ENCODE peak calls at places on chromosomes 5 and 9, in ten cellular contexts. V, X, T, B, A, S, N, P, H and K are unnamed samples.

GRCh38 chr5:158812381-158812780 is 287.3 kb downstream of the EBF1 start:
- DNase-seq in V (peak; percentile 41), X (no peak), T (no peak), B (no peak), A (peak; percentile 25), S (no peak), N (no peak), P (no peak), H (no peak), K (peak; percentile 89)

GRCh38 chr5:82358454-82358853 is 80.3 kb upstream of the RPS23 start:
- DNase-seq in V (no peak), X (no peak), T (no peak), B (no peak), A (no peak), S (no peak), N (no peak), P (no peak), H (no peak), K (no peak)

GRCh38 chr5:75363726-75364495 is 26.9 kb downstream of the HMGCR start:
- DNase-seq in V (no peak), X (peak; percentile 59), T (peak; percentile 79), B (peak; percentile 57), A (peak; percentile 70), S (no peak), N (no peak), P (peak; percentile 84), H (no peak), K (peak; percentile 48)

GRCh38 chr9:95057121-95057520 is 260.4 kb downstream of the FANCC start:
- DNase-seq in V (no peak), X (no peak), T (no peak), B (no peak), A (no peak), S (no peak), N (peak; percentile 16), P (no peak), H (no peak), K (no peak)

GRCh38 chr9:129863059-129863690 is 27.9 kb downstream of the USP20 start:
- DNase-seq in V (no peak), X (peak; percentile 64), T (no peak), B (no peak), A (peak; percentile 53), S (no peak), N (no peak), P (peak; percentile 34), H (no peak), K (no peak)

GRCh38 chr9:89000281-89000875 is 9.1 kb downstream of the S1PR3 start:
- DNase-seq in V (no peak), X (no peak), T (no peak), B (no peak), A (no peak), S (no peak), N (peak; percentile 88), P (no peak), H (no peak), K (no peak)

GRCh38 chr9:123825337-123825736 is 104.6 kb downstream of the DENND1A start:
- DNase-seq in V (no peak), X (no peak), T (no peak), B (no peak), A (no peak), S (no peak), N (no peak), P (no peak), H (no peak), K (no peak)

GRCh38 chr9:121566401-121567141 is 66.9 kb upstream of the GGTA1 start:
- DNase-seq in V (peak; percentile 58), X (peak; percentile 79), T (no peak), B (no peak), A (peak; percentile 13), S (no peak), N (no peak), P (no peak), H (no peak), K (no peak)

GRCh38 chr9:78781681-78782080 is 484.8 kb downstream of the PSAT1 start:
- DNase-seq in V (no peak), X (no peak), T (no peak), B (no peak), A (no peak), S (no peak), N (no peak), P (no peak), H (no peak), K (no peak)

GRCh38 chr9:77819672-77820071 is 171.6 kb upstream of the GNA14 start:
- DNase-seq in V (no peak), X (no peak), T (no peak), B (no peak), A (no peak), S (no peak), N (no peak), P (no peak), H (no peak), K (no peak)

GRCh38 chr9:131873361-131873760 is 133.5 kb upstream of the RAPGEF1 start:
- DNase-seq in V (no peak), X (no peak), T (no peak), B (no peak), A (no peak), S (no peak), N (no peak), P (no peak), H (no peak), K (no peak)

GRCh38 chr5:44828719-44829118 is 20.0 kb downstream of the MRPS30 start:
- DNase-seq in V (no peak), X (no peak), T (no peak), B (no peak), A (no peak), S (no peak), N (no peak), P (no peak), H (no peak), K (no peak)

GRCh38 chr9:16337322-16338029 is 533.0 kb downstream of the BNC2 start:
- DNase-seq in V (no peak), X (no peak), T (no peak), B (no peak), A (no peak), S (no peak), N (no peak), P (no peak), H (no peak), K (peak; percentile 51)

GRCh38 chr5:147809830-147810666 is 21.4 kb downstream of the SPINK1 start:
- DNase-seq in V (no peak), X (no peak), T (no peak), B (no peak), A (no peak), S (no peak), N (no peak), P (no peak), H (no peak), K (no peak)

GRCh38 chr9:34989946-34990635 is 546 bp downstream of the DNAJB5 start:
- DNase-seq in V (peak; percentile 71), X (peak; percentile 75), T (peak; percentile 27), B (no peak), A (peak; percentile 63), S (peak; percentile 32), N (peak; percentile 91), P (peak; percentile 52), H (peak; percentile 80), K (peak; percentile 71)

GRCh38 chr9:8856686-8857329 is 1057.2 kb upstream of the DMAC1 start:
- DNase-seq in V (no peak), X (no peak), T (no peak), B (no peak), A (peak; percentile 11), S (no peak), N (no peak), P (no peak), H (no peak), K (no peak)

GRCh38 chr5:135578685-135579341 is at the start of gene CXCL14:
- DNase-seq in V (no peak), X (no peak), T (peak; percentile 15), B (no peak), A (peak; percentile 34), S (no peak), N (no peak), P (no peak), H (peak; percentile 90), K (no peak)
- H3K4me3 ChIP-seq in V (no peak within 1 kb of the TSS), X (no peak within 1 kb of the TSS), T (no peak within 1 kb of the TSS), B (peak within 1 kb of the TSS; percentile 69), A (peak within 1 kb of the TSS; percentile 46), S (peak within 1 kb of the TSS; percentile 35), N (peak within 1 kb of the TSS; percentile 47), P (peak within 1 kb of the TSS; percentile 44), H (peak within 1 kb of the TSS; percentile 67), K (peak within 1 kb of the TSS; percentile 21)

GRCh38 chr5:78508231-78508765 is 140.3 kb downstream of the LHFPL2 start:
- DNase-seq in V (no peak), X (no peak), T (no peak), B (no peak), A (no peak), S (no peak), N (no peak), P (no peak), H (no peak), K (no peak)
- H3K4me1 ChIP-seq in V (peaks cover 17% of the 10 kb centered on the region), X (peaks cover 42% of the 10 kb centered on the region), T (no peaks in the 10 kb centered on the region), B (peaks cover 28% of the 10 kb centered on the region), A (peaks cover 32% of the 10 kb centered on the region), S (peaks cover 54% of the 10 kb centered on the region), N (peaks cover 54% of the 10 kb centered on the region), P (peaks cover 82% of the 10 kb centered on the region), H (peaks cover 45% of the 10 kb centered on the region), K (no peaks in the 10 kb centered on the region)

DNA sequence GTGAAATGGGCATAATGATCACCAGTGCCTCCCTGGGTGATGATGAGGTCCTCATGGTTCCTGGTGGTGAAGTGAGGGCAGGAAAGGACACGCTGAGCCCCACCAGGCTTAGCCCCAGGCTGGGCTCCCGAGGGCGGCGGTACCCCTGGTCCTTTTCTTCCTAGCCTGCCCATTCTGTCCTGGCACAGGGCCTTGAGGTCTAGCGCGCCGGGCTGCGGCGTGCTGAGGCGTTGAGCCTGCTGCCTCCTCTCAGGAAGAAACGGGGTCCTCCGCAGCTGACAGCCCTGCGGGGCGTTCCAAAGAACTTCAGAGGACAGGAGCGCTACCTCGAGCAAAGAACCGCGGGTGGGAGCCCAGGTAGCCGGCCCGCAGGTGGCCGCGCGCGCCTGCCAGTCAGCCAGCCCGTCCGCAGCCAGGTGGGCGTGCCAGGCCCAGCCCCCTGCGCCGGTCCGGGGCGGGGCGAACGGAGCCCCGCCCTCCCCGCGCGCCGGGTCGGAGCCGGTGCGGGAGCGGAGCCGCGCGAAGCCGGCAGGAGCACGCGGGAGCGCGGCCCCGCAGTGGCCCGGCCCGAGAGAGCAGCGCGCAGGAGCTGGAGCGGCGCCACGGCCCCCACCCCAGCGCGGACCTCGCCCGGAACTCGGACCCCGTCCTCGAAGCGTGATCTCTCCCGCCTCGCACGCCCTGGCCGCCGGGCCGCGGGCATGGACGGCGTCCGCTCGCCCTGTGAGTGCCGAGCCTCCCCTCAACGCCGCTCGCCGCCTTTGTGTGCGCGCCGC is at the start of gene WNK2:
- DNase-seq in V (no peak), X (peak; percentile 56), T (peak; percentile 45), B (no peak), A (peak; percentile 67), S (no peak), N (no peak), P (peak; percentile 65), H (no peak), K (peak; percentile 82)
- TF ChIP-seq POLR2A in V (no peak), X (peak; percentile 46), T (peak; percentile 47), B (no peak), A (no peak), S (no peak), N (no peak), P (no peak), H (no peak), K (peak; percentile 53)

DNA sequence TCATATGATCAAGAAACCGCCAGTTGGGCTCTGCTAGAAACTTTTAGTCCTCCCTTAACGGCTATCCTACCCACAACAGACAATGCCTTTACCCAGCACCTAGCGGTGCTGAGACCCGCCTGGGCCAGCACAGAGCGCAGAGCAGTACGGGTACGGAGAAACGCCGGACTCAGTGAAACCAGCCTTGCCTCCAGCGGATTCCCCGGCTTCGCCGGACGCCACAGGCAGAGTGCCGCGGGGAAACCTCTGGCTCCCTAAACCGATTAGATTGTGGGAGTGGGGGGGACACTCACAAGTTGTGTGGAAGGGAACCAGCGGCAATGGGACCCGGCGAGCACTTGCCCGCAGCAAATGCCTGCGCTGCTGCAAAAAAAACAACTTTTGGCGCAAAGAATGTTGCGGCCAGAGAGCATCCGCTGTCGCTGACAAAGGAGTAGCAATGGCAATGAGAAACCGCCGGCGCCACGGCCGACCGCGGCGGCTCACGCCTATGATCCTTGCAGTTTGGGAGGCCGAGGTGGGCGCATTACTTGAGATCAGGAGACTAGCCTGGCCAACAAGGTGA is 88.2 kb downstream of the ANXA2R start:
- DNase-seq in V (peak; percentile 38), X (peak; percentile 76), T (no peak), B (no peak), A (peak; percentile 33), S (no peak), N (no peak), P (peak; percentile 31), H (no peak), K (peak; percentile 72)
- H3K4me3 ChIP-seq in V (peak overlapping the region; percentile 55), X (peak overlapping the region; percentile 8), T (peak overlapping the region; percentile 39), B (peak overlapping the region; percentile 85), A (peak overlapping the region; percentile 85), S (peak overlapping the region; percentile 66), N (peak overlapping the region; percentile 63), P (peak overlapping the region; percentile 55), H (peak overlapping the region; percentile 65), K (peak overlapping the region; percentile 72)